ENCODE peak calls at places on chromosomes 13 and 19, in five cellular contexts. C, I, B, S and F are unnamed samples.

GRCh38 chr19:49676136-49676689 is 858 bp upstream of the PRMT1 start:
- DNase-seq in C (peak; percentile 83), I (peak; percentile 97), B (peak; percentile 92), S (peak; percentile 82), F (peak; percentile 84)

GRCh38 chr13:78608254-78608704 is 4.9 kb upstream of the POU4F1 start:
- DNase-seq in C (no peak), I (no peak), B (no peak), S (no peak), F (no peak)

GRCh38 chr13:97567510-97568243 is 133.7 kb downstream of the RAP2A start:
- DNase-seq in C (no peak), I (peak; percentile 54), B (peak; percentile 91), S (peak; percentile 81), F (peak; percentile 27)

GRCh38 chr19:34316741-34317241 is 48.2 kb upstream of the GPI start:
- DNase-seq in C (no peak), I (peak; percentile 76), B (peak; percentile 58), S (no peak), F (no peak)

GRCh38 chr13:84263354-84264069 is 381.2 kb upstream of the SLITRK1 start:
- DNase-seq in C (no peak), I (no peak), B (no peak), S (no peak), F (no peak)

GRCh38 chr13:110351636-110352420 is 44.7 kb downstream of the COL4A2 start:
- DNase-seq in C (no peak), I (no peak), B (peak; percentile 59), S (no peak), F (no peak)

GRCh38 chr13:51549050-51549449 is 35.2 kb upstream of the WDFY2 start:
- DNase-seq in C (no peak), I (peak; percentile 44), B (peak; percentile 66), S (no peak), F (no peak)

GRCh38 chr13:97212540-97213146 is 9.5 kb upstream of the MBNL2 start:
- DNase-seq in C (no peak), I (peak; percentile 71), B (peak; percentile 51), S (no peak), F (no peak)

GRCh38 chr13:111219306-111219705 is 101.1 kb upstream of the TEX29 start:
- DNase-seq in C (no peak), I (peak; percentile 97), B (peak; percentile 33), S (peak; percentile 43), F (no peak)

GRCh38 chr19:12913011-12913561 is 6.0 kb downstream of the SYCE2 start:
- DNase-seq in C (peak; percentile 88), I (peak; percentile 75), B (no peak), S (peak; percentile 62), F (no peak)

GRCh38 chr13:43799191-43799590 is 12.4 kb upstream of the ENOX1 start:
- DNase-seq in C (no peak), I (no peak), B (peak; percentile 47), S (no peak), F (no peak)

GRCh38 chr19:5115351-5115750 is 146.4 kb downstream of the KDM4B start:
- DNase-seq in C (no peak), I (no peak), B (no peak), S (no peak), F (no peak)

GRCh38 chr19:16208064-16208759 is 10.5 kb downstream of the AP1M1 start:
- DNase-seq in C (no peak), I (no peak), B (no peak), S (no peak), F (no peak)

GRCh38 chr13:30395192-30396158 is 26.8 kb upstream of the UBE2L5 start:
- DNase-seq in C (peak; percentile 70), I (peak; percentile 98), B (peak; percentile 88), S (peak; percentile 97), F (peak; percentile 44)

GRCh38 chr19:5608271-5608666 is 14.3 kb downstream of the SAFB2 start:
- DNase-seq in C (no peak), I (no peak), B (peak; percentile 37), S (no peak), F (no peak)

GRCh38 chr13:50893211-50893852 is 16.3 kb upstream of the RNASEH2B start:
- DNase-seq in C (no peak), I (peak; percentile 72), B (no peak), S (no peak), F (no peak)

GRCh38 chr19:4555657-4556561 is 3.6 kb downstream of the SEMA6B start:
- DNase-seq in C (no peak), I (no peak), B (no peak), S (no peak), F (no peak)

GRCh38 chr13:91045351-91046034 is 302.0 kb upstream of the MIR17HG start:
- DNase-seq in C (peak; percentile 3), I (peak; percentile 46), B (peak; percentile 10), S (no peak), F (no peak)

GRCh38 chr13:112481458-112481857 is 105.3 kb downstream of the SPACA7 start:
- DNase-seq in C (no peak), I (no peak), B (no peak), S (no peak), F (no peak)

GRCh38 chr19:11324079-11324661 is 15.3 kb downstream of the RAB3D start:
- DNase-seq in C (no peak), I (peak; percentile 97), B (peak; percentile 83), S (peak; percentile 69), F (peak; percentile 71)

GRCh38 chr13:27619711-27620376 is 485 bp downstream of the LNX2 start:
- DNase-seq in C (no peak), I (peak; percentile 39), B (peak; percentile 53), S (no peak), F (no peak)

GRCh38 chr19:42216653-42217521 is 590 bp downstream of the DEDD2 start:
- DNase-seq in C (no peak), I (peak; percentile 52), B (peak; percentile 44), S (no peak), F (peak; percentile 62)

GRCh38 chr13:60412909-60413616 is 16.0 kb downstream of the TDRD3 start:
- DNase-seq in C (no peak), I (no peak), B (no peak), S (no peak), F (no peak)

GRCh38 chr19:17671906-17672305 is 16.2 kb downstream of the UNC13A start:
- DNase-seq in C (no peak), I (peak; percentile 69), B (peak; percentile 37), S (no peak), F (no peak)

GRCh38 chr19:48391100-48392005 is at the start of gene KDELR1:
- DNase-seq in C (peak; percentile 56), I (peak; percentile 76), B (peak; percentile 76), S (peak; percentile 70), F (peak; percentile 88)

GRCh38 chr19:12580180-12580694 is 29.0 kb upstream of the ZNF564 start:
- DNase-seq in C (no peak), I (peak; percentile 12), B (peak; percentile 74), S (peak; percentile 2), F (no peak)

GRCh38 chr19:3783660-3784584 is 2.3 kb downstream of the MATK start:
- DNase-seq in C (peak; percentile 21), I (no peak), B (no peak), S (no peak), F (no peak)

GRCh38 chr19:41776700-41777099 is 19.7 kb upstream of the CEACAM3 start:
- DNase-seq in C (no peak), I (no peak), B (no peak), S (no peak), F (no peak)

GRCh38 chr19:1170938-1171754 is 2.9 kb downstream of the SBNO2 start:
- DNase-seq in C (no peak), I (no peak), B (no peak), S (no peak), F (no peak)

GRCh38 chr19:34482380-34483250 is 1.1 kb downstream of the WTIP start:
- DNase-seq in C (no peak), I (peak; percentile 54), B (peak; percentile 45), S (no peak), F (peak; percentile 68)

GRCh38 chr13:43159007-43159406 is 135.6 kb downstream of the DNAJC15 start:
- DNase-seq in C (peak; percentile 75), I (peak; percentile 74), B (no peak), S (peak; percentile 12), F (no peak)

GRCh38 chr13:113474179-113474578 is 16.3 kb downstream of the DCUN1D2 start:
- DNase-seq in C (no peak), I (peak; percentile 94), B (no peak), S (no peak), F (no peak)

GRCh38 chr13:32107474-32107873 is 75.9 kb downstream of the FRY start:
- DNase-seq in C (no peak), I (no peak), B (no peak), S (no peak), F (no peak)